ENCODE peak calls at places on chromosomes 16 and 17, in four cellular contexts. Y is neural crest cell, D is lower leg skin, N is left kidney. E is an unnamed sample.

GRCh38 chr16:81583893-81584705 is 139.5 kb downstream of the CMIP start:
- DNase-seq in Y (no peak), D (peak; percentile 66), N (no peak), E (no peak)

GRCh38 chr16:27748868-27749546 is 199.1 kb downstream of the KATNIP start:
- DNase-seq in Y (no peak), D (peak; percentile 77), N (peak; percentile 73), E (peak; percentile 80)

GRCh38 chr17:67246648-67247415 is 1.8 kb upstream of the HELZ start:
- DNase-seq in Y (no peak), D (peak; percentile 58), N (peak; percentile 69), E (peak; percentile 96)

GRCh38 chr17:19254651-19255050 is 17.5 kb downstream of the EPN2 start:
- DNase-seq in Y (no peak), D (no peak), N (no peak), E (peak; percentile 53)

GRCh38 chr17:2405247-2405926 is 4.5 kb upstream of the MNT start:
- DNase-seq in Y (no peak), D (peak; percentile 58), N (no peak), E (no peak)

GRCh38 chr16:47634126-47634525 is 173.0 kb downstream of the PHKB start:
- DNase-seq in Y (no peak), D (no peak), N (no peak), E (no peak)

GRCh38 chr16:4891886-4892216 is 44.6 kb downstream of the UBN1 start:
- DNase-seq in Y (no peak), D (no peak), N (peak; percentile 9), E (no peak)

GRCh38 chr16:4778050-4778392 is 10.1 kb downstream of the SEPTIN12 start:
- DNase-seq in Y (no peak), D (no peak), N (no peak), E (no peak)

GRCh38 chr16:79748629-79749028 is 148.1 kb upstream of the MAF start:
- DNase-seq in Y (no peak), D (no peak), N (no peak), E (no peak)

GRCh38 chr16:69340095-69340644 is 598 bp downstream of the NIP7 start:
- DNase-seq in Y (no peak), D (no peak), N (no peak), E (peak; percentile 25)

GRCh38 chr16:56510544-56510943 is 9.3 kb downstream of the BBS2 start:
- DNase-seq in Y (no peak), D (no peak), N (no peak), E (no peak)

GRCh38 chr16:73036074-73036826 is 11.7 kb downstream of the ZFHX3 start:
- DNase-seq in Y (no peak), D (no peak), N (peak; percentile 85), E (peak; percentile 90)

GRCh38 chr16:9139965-9140364 is 48.5 kb downstream of the HAPSTR1 start:
- DNase-seq in Y (no peak), D (no peak), N (peak; percentile 63), E (peak; percentile 84)

E was measured in mesendoderm.